ENCODE peak calls at places on chromosomes 11 and 22, in four cellular contexts. I is K562, R is WTC11, S is H1. O is an unnamed sample.
A peak's percentile ranks its signal among the peaks of the same experiment; 100 is the strongest.

GRCh38 chr22:19716041-19716828 is 1.9 kb downstream of the SEPTIN5 start:
- DNase-seq in S (no peak), I (no peak), R (no peak), O (no peak)

GRCh38 chr22:29503811-29504372 is 23.9 kb downstream of the NEFH start:
- DNase-seq in R (no peak), I (peak; percentile 71), S (no peak), O (no peak)

GRCh38 chr11:75429902-75430691 is 2.9 kb downstream of the KLHL35 start:
- DNase-seq in I (no peak), S (no peak), R (peak; percentile 62), O (peak; percentile 88)

GRCh38 chr11:1520987-1521349 is 34.4 kb upstream of the MOB2 start:
- DNase-seq in R (no peak), S (no peak), I (peak; percentile 28), O (no peak)

GRCh38 chr11:12765428-12765827 is 91.2 kb downstream of the TEAD1 start:
- DNase-seq in I (no peak), S (no peak), R (no peak), O (no peak)

GRCh38 chr22:42976131-42976530 is 38.8 kb downstream of the PACSIN2 start:
- DNase-seq in S (no peak), R (no peak), I (no peak), O (no peak)

GRCh38 chr22:30535182-30535581 is 11.4 kb downstream of the SEC14L6 start:
- DNase-seq in R (no peak), I (no peak), S (no peak), O (no peak)

GRCh38 chr11:10114593-10115404 is 179.2 kb downstream of the SBF2 start:
- DNase-seq in R (no peak), I (no peak), S (no peak), O (no peak)

GRCh38 chr22:33299245-33299956 is 241.2 kb upstream of the SYN3 start:
- DNase-seq in I (no peak), S (no peak), R (no peak), O (no peak)

GRCh38 chr11:70200212-70200844 is 2.8 kb upstream of the FADD start:
- DNase-seq in I (no peak), S (no peak), R (no peak), O (no peak)

GRCh38 chr11:126833020-126833419 is 167.6 kb downstream of the KIRREL3 start:
- DNase-seq in I (no peak), R (no peak), S (no peak), O (no peak)

GRCh38 chr22:37244114-37244921 is at the start of gene RAC2:
- DNase-seq in R (peak; percentile 57), S (no peak), I (peak; percentile 77), O (peak; percentile 57)

GRCh38 chr22:50139843-50140415 is 30.6 kb upstream of the PANX2 start:
- DNase-seq in S (no peak), R (no peak), I (no peak), O (no peak)

GRCh38 chr11:67611165-67611564 is 4.4 kb downstream of the NDUFV1 start:
- DNase-seq in R (no peak), S (no peak), I (no peak), O (no peak)

GRCh38 chr11:339963-340362 is 19.3 kb upstream of the IFITM3 start:
- DNase-seq in R (no peak), S (no peak), I (no peak), O (no peak)

GRCh38 chr11:345179-345578 is 24.1 kb upstream of the B4GALNT4 start:
- DNase-seq in S (no peak), R (no peak), I (peak; percentile 4), O (no peak)

GRCh38 chr11:340539-341512 is 20.2 kb upstream of the IFITM3 start:
- DNase-seq in I (no peak), R (no peak), S (no peak), O (no peak)

GRCh38 chr11:346529-346928 is 22.8 kb upstream of the B4GALNT4 start:
- DNase-seq in R (no peak), I (no peak), S (no peak), O (no peak)

GRCh38 chr11:342328-342727 is 21.7 kb upstream of the IFITM3 start:
- DNase-seq in S (no peak), R (no peak), I (peak; percentile 3), O (no peak)
- TF ChIP-seq TEAD4 in S (no peak), R (no peak), I (no peak), O (no peak)

GRCh38 chr11:85809191-85809590 is 1.8 kb downstream of the SYTL2 start:
- DNase-seq in S (no peak), I (no peak), R (no peak), O (no peak)

GRCh38 chr11:85809881-85810280 is 1.1 kb downstream of the SYTL2 start:
- DNase-seq in S (no peak), I (peak; percentile 24), R (peak; percentile 45), O (peak; percentile 64)

GRCh38 chr11:85810521-85810870 is 445 bp downstream of the SYTL2 start:
- DNase-seq in R (peak; percentile 23), I (no peak), S (no peak), O (no peak)

GRCh38 chr11:85811624-85812023 is 683 bp upstream of the SYTL2 start:
- DNase-seq in S (no peak), R (no peak), I (no peak), O (no peak)

DNA sequence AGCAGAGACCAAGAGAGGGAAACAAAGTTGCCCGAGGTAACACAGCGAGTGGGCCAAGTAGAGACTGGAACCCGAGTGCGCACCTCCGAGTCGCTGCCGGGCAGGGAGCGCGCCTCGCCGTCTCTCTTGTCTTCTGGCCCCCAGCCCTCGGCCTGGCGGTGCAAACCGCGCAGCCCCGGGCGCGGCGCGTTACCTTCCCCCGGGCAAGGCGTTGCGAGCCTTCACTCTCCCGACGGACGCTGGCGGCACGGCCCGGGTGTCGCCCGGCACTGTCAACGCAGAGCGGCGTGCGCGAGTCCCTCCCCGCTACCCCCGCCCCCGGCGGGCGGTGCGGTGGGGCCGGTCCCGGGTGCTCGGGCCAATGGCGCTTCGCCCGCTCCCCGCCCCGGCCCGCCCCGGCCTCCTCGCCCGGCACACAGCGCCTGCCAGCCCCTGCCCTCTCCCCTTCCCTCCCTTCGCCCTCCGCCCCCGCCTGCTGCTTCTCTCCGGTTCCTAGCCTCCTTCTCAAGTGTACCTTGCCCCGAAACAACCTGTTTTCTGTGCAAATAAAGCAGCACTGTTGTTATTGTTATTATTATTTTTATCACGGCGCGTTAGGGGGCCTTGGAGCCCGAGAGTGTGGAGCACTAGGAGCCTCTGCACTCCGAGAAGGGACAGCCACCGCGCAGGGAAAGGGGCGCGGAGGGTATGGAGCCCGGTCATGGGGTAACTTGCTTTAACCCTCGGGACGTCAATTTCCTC is at the start of gene SYTL2:
- DNase-seq in I (peak; percentile 81), S (no peak), R (peak; percentile 81), O (peak; percentile 92)
- TF ChIP-seq TEAD4 in I (no peak), S (no peak), R (no peak), O (peak; percentile 11)

DNA sequence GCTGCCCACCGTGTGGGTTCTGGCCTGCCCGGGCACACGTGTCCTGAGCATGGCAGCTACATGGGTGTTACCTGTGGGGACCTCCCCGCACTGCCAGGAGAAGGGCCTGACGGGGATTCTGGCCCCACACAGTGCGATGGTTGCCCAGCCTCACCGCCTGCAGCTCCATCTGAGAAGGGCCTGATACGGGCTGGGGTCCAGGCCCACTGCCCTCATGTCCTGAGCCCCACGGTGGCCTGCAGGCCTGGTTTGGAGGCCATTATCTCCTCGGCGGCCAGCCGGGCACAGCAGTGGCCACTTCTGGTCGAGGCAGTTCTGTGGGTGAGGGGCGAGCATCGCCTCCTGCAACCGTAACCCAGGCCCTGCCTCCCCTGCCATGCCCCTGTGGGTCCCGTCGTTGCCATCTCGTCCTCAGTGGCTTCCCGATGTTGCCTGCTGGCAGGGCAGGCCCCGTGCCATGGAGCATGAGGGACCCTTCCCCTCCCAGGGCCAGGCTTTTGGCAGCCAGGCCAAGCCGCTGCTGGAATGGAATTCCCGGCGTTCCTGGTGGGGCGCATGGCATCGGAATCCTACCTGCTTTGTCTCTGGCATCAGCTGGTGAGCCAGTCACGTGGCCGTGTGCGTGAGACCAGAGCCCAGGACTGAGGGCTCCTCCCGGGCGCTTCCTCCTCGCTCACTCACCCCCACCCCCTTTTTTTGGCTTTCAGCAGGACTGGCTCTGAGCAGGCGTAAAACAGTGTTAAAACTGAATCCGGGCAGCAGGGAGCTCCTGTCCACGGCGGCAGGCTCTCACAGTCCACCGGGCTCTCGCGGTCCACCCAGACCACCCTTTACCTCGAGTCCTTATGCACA is 71.9 kb upstream of the PPARA start:
- DNase-seq in R (peak; percentile 10), I (no peak), S (no peak), O (peak; percentile 68)
- TF ChIP-seq TEAD4 in R (no peak), I (no peak), S (no peak), O (peak; percentile 29)

GRCh38 chr11:26778000-26778757 is 56.3 kb upstream of the SLC5A12 start:
- DNase-seq in I (no peak), R (no peak), S (no peak), O (no peak)
- TF ChIP-seq TEAD4 in I (no peak), R (no peak), S (no peak), O (no peak)

GRCh38 chr11:124943731-124944130 is 7.9 kb upstream of the HEPACAM start:
- DNase-seq in S (no peak), I (no peak), R (no peak), O (no peak)

GRCh38 chr11:124943242-124943641 is 7.4 kb upstream of the HEPACAM start:
- DNase-seq in I (no peak), S (no peak), R (no peak), O (no peak)

GRCh38 chr11:124945826-124946225 is 8.2 kb upstream of the CCDC15 start:
- DNase-seq in S (no peak), R (no peak), I (no peak), O (no peak)

GRCh38 chr11:124944565-124944964 is 8.7 kb upstream of the HEPACAM start:
- DNase-seq in S (no peak), I (no peak), R (no peak), O (no peak)

GRCh38 chr11:124946735-124947141 is 7.3 kb upstream of the CCDC15 start:
- DNase-seq in I (no peak), S (no peak), R (no peak), O (no peak)
- TF ChIP-seq TEAD4 in I (no peak), S (no peak), R (no peak), O (no peak)

O was measured in SK-N-SH.